ENCODE peak calls at places on chromosome 19, in six cellular contexts. One of them, this sample, is unnamed.

GRCh38 chr19:34260771-34261173 is 6.4 kb downstream of the GARRE1 start:
- DNase-seq in cardiac muscle cell: peak; percentile 62
- DNase-seq in K562: no peak
- DNase-seq in dorsolateral prefrontal cortex: no peak
- DNase-seq in AG04450: no peak
- DNase-seq in OCI-LY7: no peak
- DNase-seq in this sample: no peak

GRCh38 chr19:44753932-44754742 is 5.6 kb downstream of the BCL3 start:
- DNase-seq in dorsolateral prefrontal cortex: peak; percentile 54
- DNase-seq in AG04450: no peak
- DNase-seq in K562: peak; percentile 94
- DNase-seq in OCI-LY7: peak; percentile 80
- DNase-seq in cardiac muscle cell: peak; percentile 96
- DNase-seq in this sample: no peak

GRCh38 chr19:17020380-17020779 is 6.2 kb downstream of the CPAMD8 start:
- DNase-seq in AG04450: no peak
- DNase-seq in OCI-LY7: no peak
- DNase-seq in cardiac muscle cell: peak; percentile 16
- DNase-seq in K562: no peak
- DNase-seq in dorsolateral prefrontal cortex: no peak
- DNase-seq in this sample: no peak

GRCh38 chr19:45455707-45456499 is 11.9 kb upstream of the FOSB start:
- DNase-seq in K562: peak; percentile 88
- DNase-seq in AG04450: peak; percentile 97
- DNase-seq in cardiac muscle cell: peak; percentile 99
- DNase-seq in dorsolateral prefrontal cortex: no peak
- DNase-seq in OCI-LY7: no peak
- DNase-seq in this sample: no peak

GRCh38 chr19:19578241-19578640 is 40.2 kb downstream of the CILP2 start:
- DNase-seq in dorsolateral prefrontal cortex: no peak
- DNase-seq in cardiac muscle cell: no peak
- DNase-seq in AG04450: no peak
- DNase-seq in OCI-LY7: no peak
- DNase-seq in K562: no peak
- DNase-seq in this sample: no peak

GRCh38 chr19:51242881-51243280 is 8.0 kb upstream of the SIGLECL1 start:
- DNase-seq in K562: no peak
- DNase-seq in cardiac muscle cell: no peak
- DNase-seq in OCI-LY7: no peak
- DNase-seq in AG04450: no peak
- DNase-seq in dorsolateral prefrontal cortex: no peak
- DNase-seq in this sample: no peak

GRCh38 chr19:31612873-31613272 is 263.6 kb upstream of the TSHZ3 start:
- DNase-seq in K562: no peak
- DNase-seq in OCI-LY7: no peak
- DNase-seq in AG04450: no peak
- DNase-seq in dorsolateral prefrontal cortex: no peak
- DNase-seq in cardiac muscle cell: no peak
- DNase-seq in this sample: no peak

GRCh38 chr19:10769533-10770491 is 51.9 kb downstream of the DNM2 start:
- DNase-seq in AG04450: no peak
- DNase-seq in dorsolateral prefrontal cortex: peak; percentile 70
- DNase-seq in cardiac muscle cell: peak; percentile 42
- DNase-seq in K562: peak; percentile 51
- DNase-seq in OCI-LY7: peak; percentile 21
- DNase-seq in this sample: no peak

GRCh38 chr19:10478903-10479384 is 24.2 kb downstream of the KEAP1 start:
- DNase-seq in cardiac muscle cell: peak; percentile 93
- DNase-seq in dorsolateral prefrontal cortex: peak; percentile 96
- DNase-seq in K562: peak; percentile 94
- DNase-seq in AG04450: peak; percentile 54
- DNase-seq in OCI-LY7: peak; percentile 41
- DNase-seq in this sample: peak; percentile 81

GRCh38 chr19:22421797-22422196 is 349 bp downstream of the ZNF98 start:
- DNase-seq in cardiac muscle cell: no peak
- DNase-seq in dorsolateral prefrontal cortex: no peak
- DNase-seq in AG04450: no peak
- DNase-seq in K562: no peak
- DNase-seq in OCI-LY7: no peak
- DNase-seq in this sample: no peak

GRCh38 chr19:16327911-16328823 is 3.5 kb downstream of the KLF2 start:
- DNase-seq in OCI-LY7: peak; percentile 68
- DNase-seq in AG04450: peak; percentile 69
- DNase-seq in K562: no peak
- DNase-seq in cardiac muscle cell: peak; percentile 97
- DNase-seq in dorsolateral prefrontal cortex: peak; percentile 73
- DNase-seq in this sample: no peak

GRCh38 chr19:37007587-37008220 is 70.5 kb upstream of the ZNF420 start:
- DNase-seq in AG04450: peak; percentile 7
- DNase-seq in dorsolateral prefrontal cortex: peak; percentile 44
- DNase-seq in cardiac muscle cell: peak; percentile 79
- DNase-seq in K562: peak; percentile 41
- DNase-seq in OCI-LY7: no peak
- DNase-seq in this sample: no peak

GRCh38 chr19:17385878-17386611 is 8.0 kb downstream of the CCDC194 start:
- DNase-seq in dorsolateral prefrontal cortex: peak; percentile 44
- DNase-seq in cardiac muscle cell: peak; percentile 76
- DNase-seq in AG04450: no peak
- DNase-seq in OCI-LY7: peak; percentile 74
- DNase-seq in K562: peak; percentile 76
- DNase-seq in this sample: peak; percentile 35

GRCh38 chr19:57010541-57010940 is 109.2 kb upstream of the USP29 start:
- DNase-seq in cardiac muscle cell: no peak
- DNase-seq in OCI-LY7: no peak
- DNase-seq in dorsolateral prefrontal cortex: peak; percentile 66
- DNase-seq in K562: no peak
- DNase-seq in AG04450: no peak
- DNase-seq in this sample: no peak

GRCh38 chr19:6700586-6701316 is 19.7 kb downstream of the C3 start:
- DNase-seq in K562: no peak
- DNase-seq in cardiac muscle cell: no peak
- DNase-seq in dorsolateral prefrontal cortex: no peak
- DNase-seq in OCI-LY7: no peak
- DNase-seq in AG04450: no peak
- DNase-seq in this sample: no peak

GRCh38 chr19:41871573-41872383 is 5.3 kb upstream of the CD79A start:
- DNase-seq in K562: no peak
- DNase-seq in OCI-LY7: peak; percentile 83
- DNase-seq in AG04450: no peak
- DNase-seq in dorsolateral prefrontal cortex: no peak
- DNase-seq in cardiac muscle cell: peak; percentile 12
- DNase-seq in this sample: peak; percentile 89

GRCh38 chr19:53908106-53908932 is 759 bp upstream of the CACNG7 start:
- DNase-seq in dorsolateral prefrontal cortex: peak; percentile 92
- DNase-seq in K562: peak; percentile 77
- DNase-seq in AG04450: peak; percentile 13
- DNase-seq in OCI-LY7: peak; percentile 52
- DNase-seq in cardiac muscle cell: peak; percentile 79
- DNase-seq in this sample: no peak

GRCh38 chr19:30120860-30121484 is 178.9 kb downstream of the URI1 start:
- DNase-seq in AG04450: no peak
- DNase-seq in dorsolateral prefrontal cortex: no peak
- DNase-seq in OCI-LY7: no peak
- DNase-seq in K562: no peak
- DNase-seq in cardiac muscle cell: no peak
- DNase-seq in this sample: no peak

GRCh38 chr19:11587302-11587972 is 9.8 kb upstream of the ZNF627 start:
- DNase-seq in OCI-LY7: peak; percentile 91
- DNase-seq in cardiac muscle cell: peak; percentile 78
- DNase-seq in dorsolateral prefrontal cortex: peak; percentile 68
- DNase-seq in AG04450: peak; percentile 20
- DNase-seq in K562: peak; percentile 81
- DNase-seq in this sample: peak; percentile 62

GRCh38 chr19:12720851-12721655 is 2.7 kb downstream of the TNPO2 start:
- DNase-seq in AG04450: no peak
- DNase-seq in OCI-LY7: peak; percentile 37
- DNase-seq in cardiac muscle cell: peak; percentile 32
- DNase-seq in dorsolateral prefrontal cortex: no peak
- DNase-seq in K562: peak; percentile 49
- DNase-seq in this sample: no peak

GRCh38 chr19:8041553-8041952 is 11.0 kb upstream of the CCL25 start:
- DNase-seq in AG04450: no peak
- DNase-seq in K562: no peak
- DNase-seq in cardiac muscle cell: no peak
- DNase-seq in OCI-LY7: no peak
- DNase-seq in dorsolateral prefrontal cortex: no peak
- DNase-seq in this sample: no peak

GRCh38 chr19:19488041-19488874 is 27.1 kb downstream of the TSSK6 start:
- DNase-seq in AG04450: no peak
- DNase-seq in dorsolateral prefrontal cortex: no peak
- DNase-seq in OCI-LY7: no peak
- DNase-seq in cardiac muscle cell: peak; percentile 45
- DNase-seq in K562: peak; percentile 71
- DNase-seq in this sample: no peak

GRCh38 chr19:44660081-44660480 is 11.2 kb upstream of the CEACAM19 start:
- DNase-seq in dorsolateral prefrontal cortex: no peak
- DNase-seq in OCI-LY7: no peak
- DNase-seq in AG04450: no peak
- DNase-seq in cardiac muscle cell: no peak
- DNase-seq in K562: no peak
- DNase-seq in this sample: no peak

GRCh38 chr19:6226012-6226411 is 53.8 kb downstream of the MLLT1 start:
- DNase-seq in AG04450: no peak
- DNase-seq in K562: no peak
- DNase-seq in dorsolateral prefrontal cortex: no peak
- DNase-seq in OCI-LY7: no peak
- DNase-seq in cardiac muscle cell: no peak
- DNase-seq in this sample: no peak

GRCh38 chr19:4390862-4391693 is 9.3 kb downstream of the SH3GL1 start:
- DNase-seq in cardiac muscle cell: peak; percentile 25
- DNase-seq in AG04450: no peak
- DNase-seq in dorsolateral prefrontal cortex: no peak
- DNase-seq in OCI-LY7: no peak
- DNase-seq in K562: no peak
- DNase-seq in this sample: no peak

GRCh38 chr19:4391701-4392543 is 8.4 kb downstream of the SH3GL1 start:
- DNase-seq in dorsolateral prefrontal cortex: no peak
- DNase-seq in cardiac muscle cell: peak; percentile 72
- DNase-seq in OCI-LY7: no peak
- DNase-seq in AG04450: no peak
- DNase-seq in K562: no peak
- DNase-seq in this sample: no peak

GRCh38 chr19:4389511-4390016 is 10.8 kb downstream of the SH3GL1 start:
- DNase-seq in K562: no peak
- DNase-seq in dorsolateral prefrontal cortex: no peak
- DNase-seq in cardiac muscle cell: no peak
- DNase-seq in AG04450: no peak
- DNase-seq in OCI-LY7: no peak
- DNase-seq in this sample: no peak

GRCh38 chr19:4389064-4389375 is 11.3 kb downstream of the SH3GL1 start:
- DNase-seq in OCI-LY7: no peak
- DNase-seq in cardiac muscle cell: no peak
- DNase-seq in K562: no peak
- DNase-seq in AG04450: no peak
- DNase-seq in dorsolateral prefrontal cortex: no peak
- DNase-seq in this sample: no peak

DNA sequence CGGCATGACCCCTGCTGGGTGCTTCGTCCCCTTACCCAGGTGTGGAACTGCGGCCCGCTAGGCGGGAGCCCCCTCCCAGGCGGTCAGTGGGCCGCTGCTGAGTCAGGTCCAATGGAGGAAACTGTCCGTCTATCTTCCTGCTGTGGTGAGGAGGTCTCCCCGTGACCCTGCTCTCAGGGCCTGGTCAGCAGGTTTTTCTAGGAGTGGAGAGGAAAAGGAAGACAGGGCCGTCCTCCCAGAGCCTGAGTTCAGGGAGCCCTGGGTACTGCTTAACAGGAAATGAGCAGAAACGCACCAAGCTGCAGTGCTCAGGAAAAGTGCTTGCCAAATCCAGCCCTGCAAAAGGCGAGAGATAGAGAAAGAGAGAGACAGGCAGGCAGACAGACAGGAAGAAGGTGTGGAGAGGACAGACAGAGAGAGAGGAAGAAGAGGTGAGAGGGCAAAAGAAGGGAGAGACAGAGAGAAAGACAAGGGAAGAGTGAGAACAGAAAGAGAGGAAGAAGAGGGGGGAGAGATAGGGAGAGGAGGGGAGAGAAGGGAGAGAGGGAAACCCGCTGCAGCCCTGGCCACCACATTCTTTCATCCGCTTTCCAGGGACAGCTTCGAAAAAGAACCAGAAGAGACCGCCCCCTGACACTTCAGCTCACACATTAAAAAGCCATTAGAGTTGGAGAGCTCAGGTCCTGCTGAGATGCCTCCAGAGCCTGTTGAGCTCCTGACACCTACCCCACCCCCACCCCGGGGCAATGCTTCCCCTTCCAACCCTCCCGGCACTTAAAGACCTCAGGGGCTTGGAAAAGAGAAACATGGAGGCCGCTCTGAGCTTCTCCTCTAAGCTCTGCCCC is 10.1 kb downstream of the SH3GL1 start:
- DNase-seq in OCI-LY7: no peak
- DNase-seq in cardiac muscle cell: peak; percentile 75
- DNase-seq in dorsolateral prefrontal cortex: no peak
- DNase-seq in AG04450: no peak
- DNase-seq in K562: no peak
- DNase-seq in this sample: no peak
- H3K4me3 ChIP-seq in OCI-LY7: no peak overlapping the region
- H3K4me3 ChIP-seq in cardiac muscle cell: peak overlapping the region; percentile 15
- H3K4me3 ChIP-seq in dorsolateral prefrontal cortex: peak overlapping the region; percentile 23
- H3K4me3 ChIP-seq in AG04450: peak overlapping the region; percentile 25
- H3K4me3 ChIP-seq in K562: no peak overlapping the region
- H3K4me3 ChIP-seq in this sample: no peak overlapping the region

DNA sequence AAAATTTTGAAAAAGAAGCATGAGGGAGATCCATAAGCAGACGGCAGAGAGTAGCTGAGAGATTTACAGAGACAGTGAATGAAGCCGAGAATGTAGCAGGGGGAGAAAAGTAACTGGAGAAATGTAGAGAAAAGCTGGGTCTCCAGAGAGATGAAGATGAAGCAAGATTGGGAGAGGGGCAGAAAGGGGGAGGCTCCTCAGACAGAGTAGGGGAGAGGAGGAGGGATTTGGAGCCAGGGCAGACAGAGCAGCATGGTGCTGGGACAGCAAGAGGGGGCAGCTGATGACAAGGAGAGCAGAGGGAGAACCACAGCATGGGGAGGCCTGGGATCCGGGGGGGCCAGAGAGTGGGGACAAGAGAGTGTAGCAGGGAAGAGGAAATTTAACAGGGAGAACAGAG is 933 bp downstream of the ZNF610 start:
- DNase-seq in K562: no peak
- DNase-seq in cardiac muscle cell: peak; percentile 17
- DNase-seq in dorsolateral prefrontal cortex: no peak
- DNase-seq in AG04450: no peak
- DNase-seq in OCI-LY7: no peak
- DNase-seq in this sample: no peak
- H3K4me3 ChIP-seq in K562: no peak overlapping the region
- H3K4me3 ChIP-seq in cardiac muscle cell: peak overlapping the region; percentile 70
- H3K4me3 ChIP-seq in dorsolateral prefrontal cortex: peak overlapping the region; percentile 88
- H3K4me3 ChIP-seq in AG04450: peak overlapping the region; percentile 86
- H3K4me3 ChIP-seq in OCI-LY7: peak overlapping the region; percentile 59
- H3K4me3 ChIP-seq in this sample: peak overlapping the region; percentile 61

GRCh38 chr19:38183227-38183914 is 40.7 kb downstream of the DPF1 start:
- DNase-seq in K562: peak; percentile 87
- DNase-seq in OCI-LY7: no peak
- DNase-seq in dorsolateral prefrontal cortex: peak; percentile 37
- DNase-seq in AG04450: no peak
- DNase-seq in cardiac muscle cell: peak; percentile 49
- DNase-seq in this sample: no peak
- H3K4me3 ChIP-seq in K562: peak overlapping the region; percentile 25
- H3K4me3 ChIP-seq in OCI-LY7: no peak overlapping the region
- H3K4me3 ChIP-seq in dorsolateral prefrontal cortex: peak overlapping the region; percentile 40
- H3K4me3 ChIP-seq in AG04450: peak overlapping the region; percentile 47
- H3K4me3 ChIP-seq in cardiac muscle cell: peak overlapping the region; percentile 13
- H3K4me3 ChIP-seq in this sample: no peak overlapping the region

GRCh38 chr19:1841209-1841924 is 6.9 kb downstream of the REXO1 start:
- DNase-seq in cardiac muscle cell: no peak
- DNase-seq in OCI-LY7: no peak
- DNase-seq in dorsolateral prefrontal cortex: no peak
- DNase-seq in AG04450: no peak
- DNase-seq in K562: no peak
- DNase-seq in this sample: no peak
- H3K4me3 ChIP-seq in cardiac muscle cell: no peak overlapping the region
- H3K4me3 ChIP-seq in OCI-LY7: no peak overlapping the region
- H3K4me3 ChIP-seq in dorsolateral prefrontal cortex: no peak overlapping the region
- H3K4me3 ChIP-seq in AG04450: no peak overlapping the region
- H3K4me3 ChIP-seq in K562: peak overlapping the region; percentile 20
- H3K4me3 ChIP-seq in this sample: no peak overlapping the region

This sample was measured in Jurkat, Clone E6-1.